ENCODE peak calls at places on chromosomes 4 and X, in four cellular contexts. R is body of pancreas, Y is IMR-90, J is K562. E is an unnamed sample.

GRCh38 chr4:144720491-144720890 is 74.5 kb downstream of the HHIP start:
- DNase-seq in Y (no peak), J (no peak), R (no peak), E (no peak)

GRCh38 chr4:117156806-117157205 is 71.4 kb upstream of the TRAM1L1 start:
- DNase-seq in Y (no peak), J (no peak), R (no peak), E (no peak)

GRCh38 chr4:60799214-60799613 is 400.9 kb upstream of the ADGRL3 start:
- DNase-seq in R (no peak), J (no peak), Y (no peak), E (no peak)

GRCh38 chr4:158250321-158250720 is 40.0 kb downstream of the TMEM144 start:
- DNase-seq in Y (no peak), J (no peak), R (no peak), E (no peak)

GRCh38 chr4:184148871-184149637 is 68.6 kb downstream of the ENPP6 start:
- DNase-seq in Y (no peak), J (no peak), R (no peak), E (no peak)

GRCh38 chrX:1545776-1546408 is 8.9 kb upstream of the P2RY8 start:
- DNase-seq in J (no peak), Y (no peak), R (no peak), E (no peak)

GRCh38 chr4:133190098-133190497 is 41.0 kb downstream of the PCDH10 start:
- DNase-seq in J (no peak), R (no peak), Y (peak), E (no peak)

GRCh38 chr4:48127882-48128394 is 6.1 kb downstream of the TXK start:
- DNase-seq in R (peak), Y (peak), J (peak), E (peak)

GRCh38 chrX:40947276-40947675 is 138.0 kb upstream of the USP9X start:
- DNase-seq in Y (peak), R (no peak), J (no peak), E (no peak)

GRCh38 chr4:89056953-89057398 is at the start of gene FAM13A:
- DNase-seq in Y (peak), R (peak), J (peak), E (peak)

GRCh38 chrX:104668550-104668949 is 102.6 kb downstream of the IL1RAPL2 start:
- DNase-seq in J (no peak), R (no peak), Y (peak), E (no peak)

GRCh38 chr4:167897116-167897515 is 195.2 kb upstream of the ANXA10 start:
- DNase-seq in J (no peak), R (no peak), Y (peak), E (no peak)
- TF ChIP-seq POLR2A in J (no peak), R (no peak), Y (no peak), E (no peak)

GRCh38 chr4:6710282-6710681 is 617 bp upstream of the MRFAP1L1 start:
- DNase-seq in J (no peak), Y (no peak), R (no peak), E (no peak)

GRCh38 chr4:6714954-6715353 is 1.0 kb upstream of the BLOC1S4 start:
- DNase-seq in J (no peak), R (no peak), Y (no peak), E (no peak)

GRCh38 chr4:6706173-6706572 is 3.5 kb downstream of the MRFAP1L1 start:
- DNase-seq in Y (no peak), J (no peak), R (no peak), E (no peak)

GRCh38 chr4:6705638-6706037 is 4.0 kb downstream of the MRFAP1L1 start:
- DNase-seq in Y (no peak), R (no peak), J (no peak), E (no peak)

DNA sequence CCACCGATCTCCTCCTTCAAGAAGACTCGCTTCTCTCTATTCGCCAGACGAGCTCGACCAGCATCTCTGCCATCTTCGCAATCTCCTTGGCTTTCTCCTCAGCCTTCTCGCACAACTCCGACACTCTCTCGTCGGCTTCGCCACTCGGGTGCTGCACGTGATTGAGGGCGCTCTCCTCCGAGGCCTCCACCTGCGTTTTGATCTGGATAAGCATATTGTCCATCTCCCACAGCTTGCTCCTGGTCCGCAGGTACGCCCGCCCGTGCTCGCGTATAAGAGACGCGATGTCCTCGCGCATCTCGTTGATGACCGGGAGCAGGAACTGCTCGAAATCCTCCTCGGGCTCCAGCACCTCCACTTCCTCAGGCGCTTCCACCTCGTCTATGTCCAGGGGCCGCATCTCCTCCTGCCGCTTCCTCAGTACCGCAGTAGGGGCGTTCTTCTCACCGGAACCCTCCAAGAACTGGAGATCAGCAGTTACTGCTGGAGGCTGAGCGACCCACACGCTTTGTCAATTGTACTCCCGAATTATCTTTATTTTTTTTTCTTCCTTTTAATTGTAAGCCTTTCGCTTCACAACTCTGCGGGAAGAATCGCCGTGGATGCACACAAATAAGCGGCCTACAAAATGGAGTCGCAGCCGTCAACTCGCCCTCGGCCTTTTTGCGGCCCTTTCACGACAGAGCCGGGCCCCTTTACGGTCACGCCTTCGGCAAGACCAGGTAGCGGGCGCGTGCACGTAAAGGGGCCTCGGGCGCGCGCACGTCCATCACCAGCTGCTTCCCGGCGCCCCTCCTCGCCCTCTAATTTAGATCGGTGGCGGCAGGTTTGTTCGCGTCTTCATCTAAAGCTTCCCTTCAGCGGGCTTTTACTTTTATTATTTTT is at the start of gene MRFAP1L1:
- DNase-seq in Y (peak), R (peak), J (peak), E (peak)
- TF ChIP-seq POLR2A in Y (peak), R (peak), J (peak), E (peak)

DNA sequence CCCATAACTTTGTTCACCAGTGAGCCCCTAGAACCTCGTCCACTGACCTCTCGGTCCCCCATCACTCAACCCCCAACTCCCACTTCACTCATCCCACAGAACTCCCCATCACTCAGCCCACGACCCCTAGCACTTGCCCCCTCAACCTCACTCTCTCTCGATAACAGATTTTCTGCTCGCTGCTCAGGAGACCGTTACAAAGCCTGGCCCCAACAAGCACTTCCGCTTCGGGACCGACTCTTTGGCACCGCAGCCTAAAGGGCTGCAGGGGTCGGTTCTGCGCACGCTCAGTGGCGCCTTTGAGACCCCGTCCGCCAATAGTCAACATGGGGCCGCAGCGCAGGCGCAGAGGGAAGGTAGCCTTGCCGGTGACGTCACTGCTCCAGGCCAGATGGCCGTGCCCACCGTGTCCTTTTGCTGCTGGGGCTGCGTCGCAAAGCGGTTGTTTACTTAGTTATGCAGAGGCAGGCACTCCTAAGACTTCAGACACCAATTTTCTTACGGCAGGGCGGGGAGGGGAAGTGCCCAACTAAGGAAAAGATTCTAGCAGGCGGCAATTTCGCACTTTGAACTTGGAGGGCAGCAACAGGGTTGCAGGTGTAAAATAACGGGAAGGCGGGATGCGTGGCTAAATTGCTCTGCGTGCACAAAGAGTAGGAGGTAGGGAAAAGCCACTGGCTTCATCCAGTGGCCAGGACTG is at the start of gene ZNF182:
- DNase-seq in R (peak), J (peak), Y (peak), E (peak)
- TF ChIP-seq POLR2A in R (peak), J (peak), Y (peak), E (peak)

GRCh38 chrX:154402622-154403127 is 4.5 kb downstream of the RPL10 start:
- DNase-seq in R (no peak), J (no peak), Y (no peak), E (no peak)
- TF ChIP-seq POLR2A in R (no peak), J (no peak), Y (no peak), E (no peak)

DNA sequence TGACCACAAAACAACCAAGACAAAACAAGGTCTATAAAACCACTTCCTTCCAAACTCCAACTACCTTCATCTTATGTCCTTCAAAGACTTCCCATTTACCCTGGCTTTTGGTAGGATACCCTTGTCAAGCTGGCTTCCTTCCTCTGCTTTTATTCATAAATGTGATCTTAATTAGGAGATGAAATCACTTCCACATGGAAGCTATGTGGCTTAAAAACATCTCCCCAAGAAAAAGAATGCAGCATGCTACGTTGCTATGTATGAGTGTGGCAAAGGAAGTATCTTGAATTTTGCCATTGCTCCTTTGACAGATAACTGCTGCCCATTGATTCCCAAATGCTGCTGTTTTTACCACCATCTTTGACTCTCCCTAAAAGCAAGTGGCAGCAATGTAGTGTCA is 46.4 kb upstream of the VEGFD start:
- DNase-seq in Y (no peak), R (no peak), J (no peak), E (no peak)
- TF ChIP-seq POLR2A in Y (no peak), R (no peak), J (no peak), E (no peak)

E was measured in H54.